ENCODE peak calls at places on chromosomes 2 and 18, in nine cellular contexts. G, F, T, C, D, N, M, V and O are unnamed samples.

GRCh38 chr2:218880749-218881594 is at the start of gene WNT10A:
- DNase-seq in G (no peak), F (no peak), T (no peak), C (no peak), D (no peak), N (no peak), M (no peak), V (no peak), O (no peak)

GRCh38 chr2:118832071-118832790 is 15.2 kb downstream of the EN1 start:
- DNase-seq in G (no peak), F (no peak), T (no peak), C (no peak), D (no peak), N (no peak), M (no peak), V (no peak), O (no peak)

GRCh38 chr18:35641916-35642315 is 60.4 kb downstream of the GALNT1 start:
- DNase-seq in G (no peak), F (no peak), T (no peak), C (no peak), D (no peak), N (no peak), M (no peak), V (no peak), O (peak)

GRCh38 chr2:241609859-241610793 is 26.8 kb downstream of the THAP4 start:
- DNase-seq in G (peak), F (no peak), T (peak), C (peak), D (peak), N (peak), M (peak), V (peak), O (peak)

GRCh38 chr2:218291934-218292699 is at the start of gene TMBIM1:
- DNase-seq in G (peak), F (no peak), T (peak), C (peak), D (peak), N (peak), M (no peak), V (peak), O (peak)

GRCh38 chr2:106107509-106108131 is 86.5 kb downstream of the UXS1 start:
- DNase-seq in G (no peak), F (no peak), T (no peak), C (peak), D (no peak), N (no peak), M (no peak), V (no peak), O (peak)

GRCh38 chr2:170170281-170171035 is 7.5 kb upstream of the MYO3B start:
- DNase-seq in G (no peak), F (no peak), T (no peak), C (no peak), D (no peak), N (no peak), M (peak), V (no peak), O (peak)

GRCh38 chr18:23302852-23303527 is 150.1 kb upstream of the RIOK3 start:
- DNase-seq in G (no peak), F (no peak), T (no peak), C (peak), D (peak), N (no peak), M (no peak), V (no peak), O (peak)

GRCh38 chr2:213119061-213119809 is 32.2 kb downstream of the IKZF2 start:
- DNase-seq in G (no peak), F (no peak), T (peak), C (peak), D (no peak), N (peak), M (no peak), V (no peak), O (peak)

GRCh38 chr2:216388046-216388884 is 16.0 kb upstream of the MARCHF4 start:
- DNase-seq in G (no peak), F (no peak), T (no peak), C (no peak), D (no peak), N (no peak), M (no peak), V (no peak), O (no peak)

GRCh38 chr2:120871016-120871635 is 135.5 kb downstream of the GLI2 start:
- DNase-seq in G (no peak), F (no peak), T (no peak), C (no peak), D (no peak), N (no peak), M (no peak), V (no peak), O (no peak)